ENCODE peak calls at places on chromosomes 5 and 9, in ten cellular contexts. One of them, this sample, is unnamed.

GRCh38 chr5:88602584-88602983 is 280.4 kb downstream of the MEF2C start:
- DNase-seq in A172: no peak
- DNase-seq in SK-N-SH: no peak
- DNase-seq in substantia nigra: no peak
- DNase-seq in ACHN: no peak
- DNase-seq in heart right ventricle: no peak
- DNase-seq in activated B cell treated with CpG ODN at 0.5 μM for 24 hours: no peak
- DNase-seq in stomach: no peak
- DNase-seq in fibroblast of mammary gland: no peak
- DNase-seq in SJSA1: peak
- DNase-seq in this sample: peak

GRCh38 chr5:72447751-72448150 is 59.5 kb downstream of the ZNF366 start:
- DNase-seq in activated B cell treated with CpG ODN at 0.5 μM for 24 hours: no peak
- DNase-seq in ACHN: no peak
- DNase-seq in A172: no peak
- DNase-seq in SK-N-SH: no peak
- DNase-seq in fibroblast of mammary gland: no peak
- DNase-seq in heart right ventricle: no peak
- DNase-seq in stomach: no peak
- DNase-seq in SJSA1: no peak
- DNase-seq in substantia nigra: no peak
- DNase-seq in this sample: no peak

GRCh38 chr9:36443581-36443980 is 43.5 kb upstream of the RNF38 start:
- DNase-seq in A172: no peak
- DNase-seq in ACHN: no peak
- DNase-seq in SJSA1: no peak
- DNase-seq in activated B cell treated with CpG ODN at 0.5 μM for 24 hours: no peak
- DNase-seq in substantia nigra: no peak
- DNase-seq in stomach: no peak
- DNase-seq in heart right ventricle: no peak
- DNase-seq in SK-N-SH: no peak
- DNase-seq in fibroblast of mammary gland: peak
- DNase-seq in this sample: no peak

GRCh38 chr5:6261256-6261655 is 117.1 kb downstream of the MED10 start:
- DNase-seq in substantia nigra: no peak
- DNase-seq in stomach: no peak
- DNase-seq in SK-N-SH: no peak
- DNase-seq in ACHN: no peak
- DNase-seq in heart right ventricle: no peak
- DNase-seq in A172: no peak
- DNase-seq in activated B cell treated with CpG ODN at 0.5 μM for 24 hours: no peak
- DNase-seq in SJSA1: no peak
- DNase-seq in fibroblast of mammary gland: no peak
- DNase-seq in this sample: no peak

GRCh38 chr5:170485606-170485911 is 18.3 kb upstream of the KCNIP1 start:
- DNase-seq in fibroblast of mammary gland: no peak
- DNase-seq in stomach: no peak
- DNase-seq in SJSA1: peak
- DNase-seq in ACHN: no peak
- DNase-seq in activated B cell treated with CpG ODN at 0.5 μM for 24 hours: no peak
- DNase-seq in SK-N-SH: no peak
- DNase-seq in A172: no peak
- DNase-seq in substantia nigra: no peak
- DNase-seq in heart right ventricle: no peak
- DNase-seq in this sample: no peak

GRCh38 chr9:120916573-120916972 is 10.0 kb downstream of the TRAF1 start:
- DNase-seq in SJSA1: no peak
- DNase-seq in heart right ventricle: no peak
- DNase-seq in SK-N-SH: peak
- DNase-seq in stomach: no peak
- DNase-seq in substantia nigra: no peak
- DNase-seq in activated B cell treated with CpG ODN at 0.5 μM for 24 hours: no peak
- DNase-seq in fibroblast of mammary gland: peak
- DNase-seq in ACHN: no peak
- DNase-seq in A172: no peak
- DNase-seq in this sample: no peak

GRCh38 chr5:93209476-93209875 is 371.5 kb downstream of the NR2F1-AS1 start:
- DNase-seq in SJSA1: no peak
- DNase-seq in fibroblast of mammary gland: no peak
- DNase-seq in ACHN: no peak
- DNase-seq in stomach: no peak
- DNase-seq in heart right ventricle: no peak
- DNase-seq in activated B cell treated with CpG ODN at 0.5 μM for 24 hours: no peak
- DNase-seq in substantia nigra: no peak
- DNase-seq in A172: no peak
- DNase-seq in SK-N-SH: no peak
- DNase-seq in this sample: no peak

GRCh38 chr9:107215381-107215780 is 67.7 kb upstream of the RAD23B start:
- DNase-seq in heart right ventricle: no peak
- DNase-seq in activated B cell treated with CpG ODN at 0.5 μM for 24 hours: no peak
- DNase-seq in SK-N-SH: no peak
- DNase-seq in A172: peak
- DNase-seq in ACHN: peak
- DNase-seq in substantia nigra: no peak
- DNase-seq in stomach: no peak
- DNase-seq in SJSA1: no peak
- DNase-seq in fibroblast of mammary gland: peak
- DNase-seq in this sample: no peak

GRCh38 chr5:169648725-169649124 is 11.7 kb downstream of the DOCK2 start:
- DNase-seq in stomach: no peak
- DNase-seq in SJSA1: no peak
- DNase-seq in A172: peak
- DNase-seq in activated B cell treated with CpG ODN at 0.5 μM for 24 hours: no peak
- DNase-seq in SK-N-SH: no peak
- DNase-seq in ACHN: peak
- DNase-seq in fibroblast of mammary gland: peak
- DNase-seq in substantia nigra: no peak
- DNase-seq in heart right ventricle: peak
- DNase-seq in this sample: no peak

This sample was measured in left lung.